ENCODE peak calls at places on chromosome 14, in seven cellular contexts. B is stimulated activated effector memory CD8-positive, alpha-beta T cell treated with anti-CD3 and anti-CD28 coated beads, Interleukin-12 subunit alpha, Interleukin-12 subunit beta, amount 100 ng/mL, for 72 hours; S is NCI-H1092 treated with DMSO at 0.1 percent for 48 hours; J is PC-3; T is H9; M is fibroblast of the conjunctiva; H is retina. N is an unnamed sample.
A peak's percentile ranks its signal among the peaks of the same experiment; 100 is the strongest.

GRCh38 chr14:94269156-94269555 is 23.9 kb downstream of the SERPINA10 start:
- DNase-seq in T (no peak), M (no peak), J (no peak), B (no peak), H (peak; percentile 22), S (no peak), N (no peak)

GRCh38 chr14:90091393-90091792 is 29.6 kb downstream of the KCNK13 start:
- DNase-seq in H (peak; percentile 25), M (peak; percentile 50), J (peak; percentile 93), S (peak; percentile 69), T (no peak), B (no peak), N (no peak)

GRCh38 chr14:88775532-88775931 is 17.2 kb downstream of the EML5 start:
- DNase-seq in T (no peak), S (no peak), J (peak; percentile 72), H (no peak), B (no peak), M (no peak), N (no peak)

GRCh38 chr14:88707088-88707487 is 85.7 kb downstream of the EML5 start:
- DNase-seq in B (no peak), J (no peak), H (no peak), M (no peak), T (no peak), S (no peak), N (no peak)

GRCh38 chr14:102951034-102951433 is 28.6 kb downstream of the AMN start:
- DNase-seq in H (no peak), T (no peak), J (no peak), B (no peak), M (no peak), S (no peak), N (no peak)

GRCh38 chr14:89240414-89240813 is 176.6 kb downstream of the FOXN3 start:
- DNase-seq in T (no peak), M (no peak), B (no peak), H (no peak), J (peak; percentile 30), S (no peak), N (no peak)

GRCh38 chr14:59482471-59483331 is 1.5 kb downstream of the L3HYPDH start:
- DNase-seq in S (peak; percentile 25), B (no peak), J (peak; percentile 100), H (no peak), T (no peak), M (peak; percentile 71), N (no peak)

GRCh38 chr14:63248211-63248610 is 44.0 kb downstream of the RHOJ start:
- DNase-seq in J (no peak), T (no peak), S (no peak), H (no peak), M (no peak), B (no peak), N (no peak)

GRCh38 chr14:77653473-77653872 is 37.0 kb upstream of the SPTLC2 start:
- DNase-seq in S (no peak), T (peak; percentile 73), B (no peak), M (no peak), H (no peak), J (no peak), N (no peak)

GRCh38 chr14:50399251-50400032 is 2.8 kb upstream of the CDKL1 start:
- DNase-seq in S (no peak), M (no peak), J (peak; percentile 66), B (no peak), T (no peak), H (no peak), N (no peak)

GRCh38 chr14:105496831-105497591 is 6.0 kb downstream of the TEDC1 start:
- DNase-seq in B (no peak), T (peak; percentile 25), M (no peak), H (no peak), J (no peak), S (no peak), N (no peak)

GRCh38 chr14:72678360-72678759 is 215.5 kb downstream of the DPF3 start:
- DNase-seq in S (no peak), M (no peak), J (peak; percentile 43), T (no peak), H (no peak), B (no peak), N (no peak)

GRCh38 chr14:40413146-40413545 is 980.9 kb upstream of the FBXO33 start:
- DNase-seq in J (peak; percentile 27), B (no peak), T (no peak), S (no peak), M (no peak), H (no peak), N (no peak)

GRCh38 chr14:58923751-58924405 is 264.6 kb upstream of the DAAM1 start:
- DNase-seq in S (no peak), T (peak; percentile 37), B (no peak), H (no peak), M (no peak), J (no peak), N (no peak)

GRCh38 chr14:51691176-51691575 is 39.5 kb downstream of the FRMD6 start:
- DNase-seq in H (no peak), B (no peak), M (no peak), J (peak; percentile 31), S (no peak), T (no peak), N (no peak)

GRCh38 chr14:35366048-35366428 is 38.5 kb downstream of the NFKBIA start:
- DNase-seq in M (no peak), B (peak; percentile 70), H (no peak), S (no peak), T (no peak), J (peak; percentile 39), N (peak; percentile 74)

GRCh38 chr14:31934767-31935266 is 142.3 kb upstream of the ARHGAP5 start:
- DNase-seq in B (no peak), M (peak; percentile 10), J (peak; percentile 61), T (peak; percentile 85), S (peak; percentile 61), H (peak; percentile 47), N (no peak)

GRCh38 chr14:66677780-66678179 is 169.8 kb downstream of the GPHN start:
- DNase-seq in T (no peak), J (no peak), M (no peak), B (no peak), H (no peak), S (no peak), N (no peak)

GRCh38 chr14:89614009-89614691 is 197.1 kb upstream of the FOXN3 start:
- DNase-seq in S (no peak), H (no peak), B (no peak), M (no peak), J (no peak), T (no peak), N (no peak)

GRCh38 chr14:93285048-93285447 is 47.8 kb downstream of the BTBD7 start:
- DNase-seq in S (no peak), H (no peak), T (no peak), B (no peak), J (no peak), M (no peak), N (no peak)

GRCh38 chr14:68598621-68599447 is 194.0 kb downstream of the ZFP36L1 start:
- DNase-seq in J (peak; percentile 97), S (no peak), H (no peak), B (no peak), T (no peak), M (peak; percentile 93), N (no peak)

GRCh38 chr14:43528321-43528720 is 978.8 kb downstream of the FSCB start:
- DNase-seq in S (no peak), B (no peak), M (no peak), T (no peak), J (no peak), H (no peak), N (no peak)

GRCh38 chr14:71932229-71932951 is at the start of gene RGS6:
- DNase-seq in H (peak; percentile 72), J (peak; percentile 72), B (peak; percentile 59), S (no peak), T (peak; percentile 83), M (no peak), N (no peak)

GRCh38 chr14:80930836-80931389 is 10.6 kb downstream of the CEP128 start:
- DNase-seq in H (no peak), M (peak; percentile 29), J (peak; percentile 77), T (no peak), B (peak; percentile 69), S (no peak), N (peak; percentile 80)

GRCh38 chr14:69263771-69264170 is 3.8 kb downstream of the GALNT16 start:
- DNase-seq in M (no peak), T (no peak), J (no peak), S (no peak), H (no peak), B (no peak), N (no peak)

GRCh38 chr14:91410781-91411536 is 6.7 kb downstream of the CCDC88C start:
- DNase-seq in H (no peak), B (no peak), J (no peak), S (no peak), M (no peak), T (no peak), N (peak; percentile 65)

GRCh38 chr14:96158735-96159134 is 45.9 kb upstream of the BDKRB2 start:
- DNase-seq in S (no peak), H (no peak), B (no peak), J (no peak), M (no peak), T (peak; percentile 4), N (no peak)

GRCh38 chr14:61498811-61499210 is 177.4 kb downstream of the PRKCH start:
- DNase-seq in H (no peak), S (no peak), T (no peak), J (no peak), B (no peak), M (no peak), N (no peak)

GRCh38 chr14:40445020-40445419 is 1012.8 kb upstream of the FBXO33 start:
- DNase-seq in T (no peak), B (no peak), H (no peak), M (no peak), J (no peak), S (no peak), N (no peak)